ENCODE peak calls at places on chromosomes 13 and 19, in nine cellular contexts. One of them, this sample, is unnamed.
A peak's percentile ranks its signal among the peaks of the same experiment; 100 is the strongest.

GRCh38 chr19:5222821-5223321 is 117.7 kb downstream of the PTPRS start:
- DNase-seq in lower leg skin: no peak
- DNase-seq in WTC11: no peak
- DNase-seq in left cardiac atrium: no peak
- DNase-seq in EL: no peak
- DNase-seq in SW 1271: no peak
- DNase-seq in stimulated activated CD4-positive, alpha-beta T cell treated with anti-CD3 and anti-CD28 coated beads, Interleukin-4, amount 100 ng/mL, for 48 hours: no peak
- DNase-seq in HT-29: no peak
- DNase-seq in activated CD4-positive, CD25-positive, alpha-beta regulatory T cell: no peak
- DNase-seq in this sample: no peak

GRCh38 chr13:76637651-76638111 is 248.5 kb downstream of the KCTD12 start:
- DNase-seq in EL: peak; percentile 13
- DNase-seq in WTC11: no peak
- DNase-seq in lower leg skin: no peak
- DNase-seq in HT-29: no peak
- DNase-seq in SW 1271: no peak
- DNase-seq in stimulated activated CD4-positive, alpha-beta T cell treated with anti-CD3 and anti-CD28 coated beads, Interleukin-4, amount 100 ng/mL, for 48 hours: no peak
- DNase-seq in left cardiac atrium: no peak
- DNase-seq in activated CD4-positive, CD25-positive, alpha-beta regulatory T cell: no peak
- DNase-seq in this sample: no peak

GRCh38 chr19:21466627-21467026 is 38.8 kb upstream of the ZNF429 start:
- DNase-seq in HT-29: no peak
- DNase-seq in left cardiac atrium: no peak
- DNase-seq in WTC11: no peak
- DNase-seq in SW 1271: no peak
- DNase-seq in stimulated activated CD4-positive, alpha-beta T cell treated with anti-CD3 and anti-CD28 coated beads, Interleukin-4, amount 100 ng/mL, for 48 hours: no peak
- DNase-seq in activated CD4-positive, CD25-positive, alpha-beta regulatory T cell: no peak
- DNase-seq in EL: no peak
- DNase-seq in lower leg skin: no peak
- DNase-seq in this sample: no peak

GRCh38 chr19:55418185-55418584 is 10.6 kb upstream of the UBE2S start:
- DNase-seq in WTC11: peak; percentile 71
- DNase-seq in HT-29: peak; percentile 95
- DNase-seq in SW 1271: peak; percentile 68
- DNase-seq in EL: peak; percentile 87
- DNase-seq in activated CD4-positive, CD25-positive, alpha-beta regulatory T cell: peak; percentile 8
- DNase-seq in left cardiac atrium: peak; percentile 37
- DNase-seq in lower leg skin: peak; percentile 30
- DNase-seq in stimulated activated CD4-positive, alpha-beta T cell treated with anti-CD3 and anti-CD28 coated beads, Interleukin-4, amount 100 ng/mL, for 48 hours: peak; percentile 39
- DNase-seq in this sample: peak; percentile 52

GRCh38 chr19:49196527-49197240 is 39.1 kb downstream of the TRPM4 start:
- DNase-seq in WTC11: no peak
- DNase-seq in activated CD4-positive, CD25-positive, alpha-beta regulatory T cell: no peak
- DNase-seq in EL: no peak
- DNase-seq in SW 1271: no peak
- DNase-seq in stimulated activated CD4-positive, alpha-beta T cell treated with anti-CD3 and anti-CD28 coated beads, Interleukin-4, amount 100 ng/mL, for 48 hours: no peak
- DNase-seq in left cardiac atrium: peak; percentile 31
- DNase-seq in HT-29: no peak
- DNase-seq in lower leg skin: no peak
- DNase-seq in this sample: peak; percentile 72

GRCh38 chr19:33215438-33216197 is 10.0 kb downstream of the SLC7A10 start:
- DNase-seq in lower leg skin: no peak
- DNase-seq in HT-29: no peak
- DNase-seq in WTC11: no peak
- DNase-seq in left cardiac atrium: no peak
- DNase-seq in stimulated activated CD4-positive, alpha-beta T cell treated with anti-CD3 and anti-CD28 coated beads, Interleukin-4, amount 100 ng/mL, for 48 hours: no peak
- DNase-seq in EL: no peak
- DNase-seq in SW 1271: no peak
- DNase-seq in activated CD4-positive, CD25-positive, alpha-beta regulatory T cell: no peak
- DNase-seq in this sample: no peak

GRCh38 chr19:13887529-13887928 is 10.6 kb downstream of the NANOS3 start:
- DNase-seq in left cardiac atrium: no peak
- DNase-seq in activated CD4-positive, CD25-positive, alpha-beta regulatory T cell: no peak
- DNase-seq in EL: peak; percentile 47
- DNase-seq in stimulated activated CD4-positive, alpha-beta T cell treated with anti-CD3 and anti-CD28 coated beads, Interleukin-4, amount 100 ng/mL, for 48 hours: no peak
- DNase-seq in lower leg skin: no peak
- DNase-seq in HT-29: no peak
- DNase-seq in WTC11: no peak
- DNase-seq in SW 1271: no peak
- DNase-seq in this sample: no peak

GRCh38 chr13:92538164-92538563 is 688.4 kb upstream of the GPC6 start:
- DNase-seq in EL: no peak
- DNase-seq in WTC11: no peak
- DNase-seq in SW 1271: no peak
- DNase-seq in lower leg skin: no peak
- DNase-seq in stimulated activated CD4-positive, alpha-beta T cell treated with anti-CD3 and anti-CD28 coated beads, Interleukin-4, amount 100 ng/mL, for 48 hours: no peak
- DNase-seq in HT-29: no peak
- DNase-seq in left cardiac atrium: no peak
- DNase-seq in activated CD4-positive, CD25-positive, alpha-beta regulatory T cell: no peak
- DNase-seq in this sample: no peak

GRCh38 chr13:106492576-106493323 is 42.7 kb downstream of the EFNB2 start:
- DNase-seq in HT-29: no peak
- DNase-seq in EL: no peak
- DNase-seq in WTC11: no peak
- DNase-seq in left cardiac atrium: no peak
- DNase-seq in stimulated activated CD4-positive, alpha-beta T cell treated with anti-CD3 and anti-CD28 coated beads, Interleukin-4, amount 100 ng/mL, for 48 hours: no peak
- DNase-seq in activated CD4-positive, CD25-positive, alpha-beta regulatory T cell: no peak
- DNase-seq in SW 1271: no peak
- DNase-seq in lower leg skin: no peak
- DNase-seq in this sample: no peak

GRCh38 chr13:44508562-44509062 is 67.5 kb downstream of the TSC22D1 start:
- DNase-seq in WTC11: no peak
- DNase-seq in HT-29: no peak
- DNase-seq in SW 1271: no peak
- DNase-seq in stimulated activated CD4-positive, alpha-beta T cell treated with anti-CD3 and anti-CD28 coated beads, Interleukin-4, amount 100 ng/mL, for 48 hours: no peak
- DNase-seq in lower leg skin: no peak
- DNase-seq in activated CD4-positive, CD25-positive, alpha-beta regulatory T cell: no peak
- DNase-seq in EL: no peak
- DNase-seq in left cardiac atrium: no peak
- DNase-seq in this sample: no peak

GRCh38 chr19:18070181-18070580 is 16.6 kb downstream of the IL12RB1 start:
- DNase-seq in lower leg skin: no peak
- DNase-seq in WTC11: no peak
- DNase-seq in left cardiac atrium: no peak
- DNase-seq in activated CD4-positive, CD25-positive, alpha-beta regulatory T cell: no peak
- DNase-seq in EL: no peak
- DNase-seq in SW 1271: no peak
- DNase-seq in stimulated activated CD4-positive, alpha-beta T cell treated with anti-CD3 and anti-CD28 coated beads, Interleukin-4, amount 100 ng/mL, for 48 hours: no peak
- DNase-seq in HT-29: no peak
- DNase-seq in this sample: no peak